ENCODE peak calls at places on chromosomes 12 and 14, in four cellular contexts. Y, U, R and J are unnamed samples.

GRCh38 chr14:37253905-37254304 is 56.2 kb downstream of the MIPOL1 start:
- DNase-seq in Y (no peak), U (no peak), R (no peak), J (peak)

GRCh38 chr14:95500772-95501401 is 15.6 kb downstream of the SYNE3 start:
- DNase-seq in Y (no peak), U (no peak), R (no peak), J (peak)

GRCh38 chr12:8637666-8638065 is 25.0 kb downstream of the MFAP5 start:
- DNase-seq in Y (no peak), U (no peak), R (no peak), J (no peak)

GRCh38 chr14:74569387-74569786 is 42.6 kb downstream of the LTBP2 start:
- DNase-seq in Y (no peak), U (no peak), R (no peak), J (no peak)

GRCh38 chr12:101761347-101761746 is 22.1 kb upstream of the SYCP3 start:
- DNase-seq in Y (no peak), U (no peak), R (no peak), J (no peak)

GRCh38 chr12:109744026-109744425 is 30.4 kb downstream of the FAM222A start:
- DNase-seq in Y (no peak), U (no peak), R (no peak), J (no peak)

GRCh38 chr14:64736271-64737131 is 32.3 kb downstream of the PLEKHG3 start:
- DNase-seq in Y (no peak), U (peak), R (no peak), J (no peak)

GRCh38 chr14:63642656-63643382 is 1.1 kb upstream of the WDR89 start:
- DNase-seq in Y (no peak), U (no peak), R (no peak), J (no peak)

GRCh38 chr14:106846218-106846617 is 1319.8 kb downstream of the TMEM121 start:
- DNase-seq in Y (no peak), U (no peak), R (peak), J (no peak)

GRCh38 chr14:104561661-104562495 is 17.7 kb upstream of the C14orf180 start:
- DNase-seq in Y (no peak), U (no peak), R (no peak), J (no peak)